ENCODE peak calls at places on chromosomes 11 and 22, in nine cellular contexts. C is tibial artery, Q is spleen, Z is astrocyte, X is right atrium auricular region, Y is bronchial epithelial cell, N is adrenal gland, K is kidney, I is fibroblast of mammary gland. S is an unnamed sample.

GRCh38 chr22:36636916-36637315 is 66.6 kb downstream of the CACNG2 start:
- DNase-seq in C (no peak), Q (no peak), Z (no peak), X (no peak), Y (no peak), N (no peak), K (no peak), I (no peak), S (no peak)

GRCh38 chr22:23133922-23134321 is 7.9 kb downstream of the RSPH14 start:
- DNase-seq in C (no peak), Q (no peak), Z (no peak), X (no peak), Y (no peak), N (no peak), K (peak), I (no peak), S (no peak)

GRCh38 chr11:62061356-62062222 is 62.2 kb upstream of the INCENP start:
- DNase-seq in C (no peak), Q (peak), Z (no peak), X (no peak), Y (peak), N (no peak), K (no peak), I (no peak), S (no peak)

GRCh38 chr11:72350752-72351151 is 83.6 kb downstream of the CLPB start:
- DNase-seq in C (no peak), Q (no peak), Z (no peak), X (no peak), Y (no peak), N (no peak), K (no peak), I (peak), S (no peak)

GRCh38 chr11:75815345-75815983 is 454 bp downstream of the UVRAG start:
- DNase-seq in C (no peak), Q (peak), Z (peak), X (no peak), Y (no peak), N (peak), K (peak), I (peak), S (no peak)

GRCh38 chr22:36267058-36267457 is 14.1 kb downstream of the APOL1 start:
- DNase-seq in C (no peak), Q (no peak), Z (no peak), X (no peak), Y (no peak), N (peak), K (no peak), I (no peak), S (no peak)

GRCh38 chr22:37493979-37494378 is 7.8 kb upstream of the MFNG start:
- DNase-seq in C (no peak), Q (no peak), Z (no peak), X (no peak), Y (no peak), N (no peak), K (no peak), I (no peak), S (no peak)

GRCh38 chr11:134074346-134074745 is 5.5 kb downstream of the JAM3 start:
- DNase-seq in C (no peak), Q (no peak), Z (peak), X (no peak), Y (no peak), N (no peak), K (no peak), I (peak), S (no peak)

GRCh38 chr11:100930185-100930778 is 199.3 kb downstream of the PGR start:
- DNase-seq in C (no peak), Q (no peak), Z (peak), X (no peak), Y (peak), N (no peak), K (no peak), I (peak), S (peak)

GRCh38 chr11:21710791-21711190 is 482.1 kb upstream of the ANO5 start:
- DNase-seq in C (no peak), Q (no peak), Z (no peak), X (no peak), Y (peak), N (no peak), K (no peak), I (no peak), S (no peak)

GRCh38 chr11:134515081-134515960 is 103.3 kb upstream of the B3GAT1 start:
- DNase-seq in C (peak), Q (peak), Z (no peak), X (no peak), Y (no peak), N (peak), K (peak), I (no peak), S (no peak)

GRCh38 chr11:8283510-8284272 is 20.0 kb upstream of the LMO1 start:
- DNase-seq in C (peak), Q (peak), Z (no peak), X (peak), Y (no peak), N (peak), K (no peak), I (no peak), S (no peak)

GRCh38 chr22:50544078-50544745 is 1.5 kb upstream of the KLHDC7B start:
- DNase-seq in C (peak), Q (peak), Z (peak), X (peak), Y (peak), N (peak), K (peak), I (peak), S (no peak)

GRCh38 chr11:76629853-76630599 is 40.5 kb downstream of the LRRC32 start:
- DNase-seq in C (peak), Q (peak), Z (no peak), X (peak), Y (peak), N (peak), K (peak), I (peak), S (no peak)

GRCh38 chr11:69156673-69157155 is 979 bp downstream of the SMIM38 start:
- DNase-seq in C (no peak), Q (peak), Z (no peak), X (no peak), Y (peak), N (no peak), K (no peak), I (peak), S (no peak)

GRCh38 chr11:93564895-93565294 is 21.7 kb upstream of the SMCO4 start:
- DNase-seq in C (no peak), Q (no peak), Z (no peak), X (no peak), Y (no peak), N (peak), K (no peak), I (no peak), S (no peak)

DNA sequence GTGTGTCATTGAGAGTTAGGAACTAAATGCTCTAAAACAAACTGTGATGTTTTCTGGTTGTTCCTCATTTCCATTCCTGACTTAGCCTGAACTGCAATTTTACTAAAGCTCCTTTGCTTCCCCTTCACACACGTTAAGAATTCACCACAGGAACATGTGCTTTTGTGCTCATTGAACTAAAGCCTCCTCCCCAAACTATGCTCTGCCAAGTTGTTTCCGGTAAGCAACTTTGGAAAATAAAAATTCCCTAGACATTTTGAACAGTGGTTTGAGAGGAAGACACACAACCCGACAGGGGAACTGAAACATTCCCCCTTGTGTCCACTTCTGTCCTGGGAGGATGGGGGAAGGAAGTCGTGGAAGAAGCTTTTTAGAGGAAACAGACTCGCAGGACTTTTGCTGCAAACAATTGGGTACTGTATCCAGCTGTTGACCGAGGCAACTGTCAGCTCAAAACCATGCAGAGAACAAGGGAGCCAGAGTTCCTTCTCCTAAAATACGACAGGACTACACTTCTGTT is 66.9 kb downstream of the GAB2 start:
- DNase-seq in C (no peak), Q (no peak), Z (peak), X (no peak), Y (no peak), N (no peak), K (no peak), I (peak), S (no peak)
- H3K4me3 ChIP-seq in C (peak), Q (no peak), Z (no peak), X (no peak), Y (no peak), N (no peak), K (peak), I (no peak), S (peak)

GRCh38 chr11:35407041-35407440 is 12.3 kb downstream of the SLC1A2 start:
- DNase-seq in C (no peak), Q (no peak), Z (no peak), X (no peak), Y (no peak), N (no peak), K (no peak), I (no peak), S (no peak)

GRCh38 chr11:35415488-35415887 is 3.9 kb downstream of the SLC1A2 start:
- DNase-seq in C (no peak), Q (no peak), Z (no peak), X (no peak), Y (no peak), N (no peak), K (no peak), I (no peak), S (no peak)

GRCh38 chr11:35413568-35413967 is 5.8 kb downstream of the SLC1A2 start:
- DNase-seq in C (no peak), Q (no peak), Z (no peak), X (no peak), Y (no peak), N (no peak), K (no peak), I (no peak), S (no peak)

DNA sequence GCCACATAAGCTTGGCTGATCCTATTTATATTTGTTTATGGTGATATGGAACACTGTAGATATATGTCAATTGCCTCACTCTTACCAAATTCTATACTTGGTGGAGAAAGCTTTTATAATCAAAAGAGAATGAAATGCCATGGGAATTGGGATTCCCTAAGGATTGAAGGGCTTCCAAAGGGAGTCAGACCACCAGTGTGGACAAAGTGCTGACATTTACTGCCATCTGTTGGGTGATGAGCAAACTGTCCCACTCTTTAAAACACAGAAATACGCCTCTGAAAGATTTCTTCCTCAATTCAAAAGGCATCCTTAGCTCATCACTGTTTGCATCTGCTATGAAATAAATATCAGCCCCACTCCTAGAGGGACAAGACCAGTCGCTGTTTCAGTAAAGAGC is 7.1 kb downstream of the SLC1A2 start:
- DNase-seq in C (no peak), Q (no peak), Z (no peak), X (no peak), Y (peak), N (no peak), K (no peak), I (peak), S (no peak)
- TF ChIP-seq CTCF in C (peak), Q (no peak), Z (peak), X (peak), Y (peak), N (no peak), K (peak), I (peak), S (peak)

GRCh38 chr11:57463596-57464342 is 3.4 kb downstream of the RTN4RL2 start:
- DNase-seq in C (no peak), Q (no peak), Z (no peak), X (no peak), Y (no peak), N (no peak), K (no peak), I (no peak), S (no peak)

GRCh38 chr11:57460756-57461749 is 725 bp downstream of the RTN4RL2 start:
- DNase-seq in C (no peak), Q (peak), Z (no peak), X (no peak), Y (no peak), N (no peak), K (peak), I (no peak), S (no peak)

GRCh38 chr11:57460017-57460755 is at the start of gene RTN4RL2:
- DNase-seq in C (no peak), Q (peak), Z (peak), X (no peak), Y (no peak), N (no peak), K (peak), I (peak), S (no peak)

GRCh38 chr11:57462597-57462996 is 2.3 kb downstream of the RTN4RL2 start:
- DNase-seq in C (no peak), Q (no peak), Z (no peak), X (no peak), Y (no peak), N (no peak), K (no peak), I (no peak), S (no peak)

DNA sequence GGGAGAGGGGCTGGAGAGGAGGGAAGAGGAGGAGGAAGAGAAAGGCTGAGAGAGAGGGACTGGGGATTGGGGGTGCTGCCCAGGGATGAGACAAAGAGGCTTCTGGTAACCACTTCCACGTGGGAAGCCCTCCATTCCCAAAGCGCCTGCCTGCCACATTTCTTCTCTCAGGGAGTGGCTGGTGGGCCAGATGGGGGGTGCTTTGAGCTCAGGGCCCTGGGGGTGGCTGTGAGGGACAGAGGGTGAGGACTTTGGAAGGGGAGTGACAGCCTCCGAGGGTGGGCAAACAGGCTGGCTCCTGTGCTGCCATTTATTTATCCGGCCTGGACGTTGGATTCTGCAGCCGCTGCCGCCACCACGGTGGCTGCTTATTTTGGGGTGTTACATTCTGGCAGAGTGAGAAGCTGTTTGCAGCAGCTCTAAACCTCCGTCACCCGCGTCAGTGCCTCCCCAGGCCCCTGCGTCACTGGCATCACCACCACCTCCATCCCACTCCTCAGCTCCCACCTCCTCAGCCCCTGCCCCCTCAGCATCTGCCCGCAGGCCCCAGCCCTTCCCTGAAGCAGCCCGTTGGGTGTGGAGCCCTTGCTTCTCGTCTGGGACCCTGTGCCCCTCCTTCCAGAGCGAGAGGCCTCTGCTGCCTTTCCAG is 1.6 kb downstream of the RTN4RL2 start:
- DNase-seq in C (no peak), Q (no peak), Z (no peak), X (no peak), Y (no peak), N (no peak), K (no peak), I (no peak), S (no peak)
- H3K4me3 ChIP-seq in C (no peak), Q (no peak), Z (no peak), X (no peak), Y (no peak), N (no peak), K (no peak), I (no peak), S (no peak)

GRCh38 chr22:45644714-45645113 is 26.9 kb upstream of the ATXN10 start:
- DNase-seq in C (no peak), Q (no peak), Z (no peak), X (no peak), Y (no peak), N (peak), K (no peak), I (no peak), S (no peak)

GRCh38 chr22:45647532-45648225 is 24.0 kb upstream of the ATXN10 start:
- DNase-seq in C (peak), Q (no peak), Z (no peak), X (no peak), Y (no peak), N (peak), K (no peak), I (no peak), S (no peak)

GRCh38 chr22:45648320-45649070 is 23.1 kb upstream of the ATXN10 start:
- DNase-seq in C (peak), Q (peak), Z (no peak), X (no peak), Y (no peak), N (peak), K (no peak), I (no peak), S (no peak)

GRCh38 chr22:45645150-45645525 is 26.5 kb upstream of the ATXN10 start:
- DNase-seq in C (no peak), Q (no peak), Z (no peak), X (peak), Y (no peak), N (no peak), K (no peak), I (no peak), S (no peak)

GRCh38 chr22:45645526-45646414 is 25.9 kb upstream of the ATXN10 start:
- DNase-seq in C (peak), Q (peak), Z (no peak), X (peak), Y (no peak), N (peak), K (peak), I (peak), S (no peak)
- TF ChIP-seq CTCF in C (peak), Q (peak), Z (peak), X (peak), Y (peak), N (peak), K (peak), I (no peak), S (peak)

GRCh38 chr11:2296913-2297622 is 4.7 kb downstream of the C11orf21 start:
- DNase-seq in C (peak), Q (no peak), Z (no peak), X (peak), Y (no peak), N (peak), K (peak), I (no peak), S (no peak)

GRCh38 chr11:2294340-2295290 is 7.1 kb downstream of the C11orf21 start:
- DNase-seq in C (peak), Q (no peak), Z (no peak), X (peak), Y (no peak), N (peak), K (peak), I (no peak), S (no peak)

GRCh38 chr11:2297623-2298030 is 4.1 kb downstream of the C11orf21 start:
- DNase-seq in C (no peak), Q (no peak), Z (no peak), X (no peak), Y (no peak), N (no peak), K (no peak), I (no peak), S (no peak)

GRCh38 chr11:2298131-2298794 is 3.5 kb downstream of the C11orf21 start:
- DNase-seq in C (peak), Q (peak), Z (no peak), X (peak), Y (no peak), N (no peak), K (peak), I (no peak), S (no peak)

GRCh38 chr11:2295971-2296912 is 5.5 kb downstream of the C11orf21 start:
- DNase-seq in C (peak), Q (no peak), Z (no peak), X (peak), Y (no peak), N (no peak), K (peak), I (no peak), S (no peak)
- H3K4me3 ChIP-seq in C (no peak), Q (no peak), Z (no peak), X (no peak), Y (no peak), N (no peak), K (no peak), I (no peak), S (no peak)

GRCh38 chr22:41288245-41288946 is 2.4 kb upstream of the RANGAP1 start:
- DNase-seq in C (no peak), Q (no peak), Z (peak), X (no peak), Y (peak), N (peak), K (peak), I (peak), S (no peak)

GRCh38 chr22:41284465-41284864 is 1.5 kb downstream of the RANGAP1 start:
- DNase-seq in C (no peak), Q (no peak), Z (no peak), X (no peak), Y (no peak), N (no peak), K (no peak), I (no peak), S (no peak)

GRCh38 chr22:41285441-41285819 is 557 bp downstream of the RANGAP1 start:
- DNase-seq in C (peak), Q (peak), Z (peak), X (peak), Y (peak), N (peak), K (peak), I (peak), S (no peak)

GRCh38 chr22:41286639-41287091 is 678 bp upstream of the RANGAP1 start:
- DNase-seq in C (no peak), Q (peak), Z (no peak), X (no peak), Y (no peak), N (peak), K (no peak), I (peak), S (no peak)

DNA sequence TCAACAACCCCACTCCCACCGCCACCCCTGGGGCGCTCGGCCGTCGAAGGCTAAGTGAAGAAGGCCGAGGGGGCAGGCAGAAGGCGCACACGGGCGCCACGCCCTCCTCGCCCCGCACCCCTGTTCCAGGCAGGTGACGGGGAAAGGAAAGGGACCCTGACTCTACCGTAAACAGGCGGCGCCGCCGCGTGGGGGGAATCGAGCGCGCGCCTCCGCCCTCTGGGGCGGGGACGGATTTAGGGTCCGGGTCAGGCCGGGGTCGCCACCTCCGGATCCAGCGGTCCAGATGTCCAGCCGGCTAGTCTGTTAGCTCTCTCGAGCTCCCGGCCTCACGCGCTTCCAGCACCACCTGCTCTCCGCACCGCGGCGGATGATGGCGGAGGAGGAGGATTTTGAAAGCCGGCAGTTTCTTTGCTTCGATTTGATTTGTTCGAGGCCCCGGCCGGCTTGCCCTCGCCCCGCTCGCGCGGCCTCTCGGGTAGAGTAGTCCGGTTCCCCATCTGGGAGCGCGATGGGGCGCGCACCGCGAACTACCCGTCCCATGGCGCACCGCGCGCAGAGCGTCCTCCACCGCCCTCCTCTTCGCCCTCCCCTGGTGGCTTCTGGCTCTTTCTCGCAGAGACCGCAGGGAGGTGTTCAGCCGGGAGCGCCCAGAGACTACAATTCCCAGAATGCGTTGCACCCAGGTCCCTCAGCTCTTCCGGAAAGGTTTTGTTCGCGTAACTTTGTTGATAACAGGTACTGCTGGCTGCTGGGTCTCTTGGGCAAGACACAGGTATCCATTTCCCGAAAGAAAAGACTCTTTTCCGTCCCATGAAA is at the start of gene RANGAP1:
- DNase-seq in C (peak), Q (peak), Z (peak), X (peak), Y (peak), N (peak), K (peak), I (peak), S (peak)
- TF ChIP-seq CTCF in C (peak), Q (peak), Z (no peak), X (peak), Y (peak), N (no peak), K (no peak), I (peak), S (peak)

S was measured in AG04449.